ENCODE peak calls at places on chromosomes 1 and 21, in ten cellular contexts. B is GM12892; C is GM23248; L is stimulated activated CD4-positive, alpha-beta T cell treated with anti-CD3 and anti-CD28 coated beads, Interleukin-1b, Interleukin-23, amount 100 ng/mL, for 1 hour; R is activated CD4-positive, alpha-beta T cell treated with anti-CD3 and anti-CD28 coated beads for 24 hours; N is midbrain; W is AG20443; J is Daoy; U is NCI-H1436; M is GDM1. S is an unnamed sample.
A peak's percentile ranks its signal among the peaks of the same experiment; 100 is the strongest.

GRCh38 chr1:66831529-66832239 is 30.6 kb upstream of the INSL5 start:
- DNase-seq in U (no peak), B (no peak), L (no peak), C (peak; percentile 36), J (no peak), M (no peak), W (no peak), R (no peak), N (no peak), S (no peak)

GRCh38 chr1:12206792-12207424 is 22.9 kb upstream of the VPS13D start:
- DNase-seq in B (no peak), M (no peak), C (no peak), J (no peak), L (no peak), U (no peak), R (no peak), N (no peak), W (no peak), S (no peak)

GRCh38 chr1:215983680-215984079 is 416.6 kb downstream of the KCTD3 start:
- DNase-seq in R (no peak), M (no peak), J (no peak), W (no peak), B (no peak), N (no peak), L (no peak), C (no peak), U (no peak), S (no peak)

GRCh38 chr1:63917571-63918394 is 144.0 kb downstream of the ROR1 start:
- DNase-seq in U (no peak), N (no peak), W (no peak), L (no peak), M (no peak), B (no peak), J (peak; percentile 53), C (peak; percentile 11), R (peak; percentile 12), S (no peak)

GRCh38 chr1:157115429-157115838 is 15.8 kb upstream of the ETV3L start:
- DNase-seq in M (no peak), U (no peak), R (no peak), B (no peak), J (no peak), N (no peak), L (no peak), W (no peak), C (no peak), S (peak; percentile 13)

GRCh38 chr1:109239580-109240068 is 9.7 kb upstream of the CELSR2 start:
- DNase-seq in N (no peak), M (no peak), R (no peak), J (peak; percentile 67), B (peak; percentile 21), U (peak; percentile 80), W (peak; percentile 62), C (peak; percentile 67), L (no peak), S (no peak)

GRCh38 chr1:234601217-234602017 is 8.6 kb downstream of the IRF2BP2 start:
- DNase-seq in B (no peak), L (no peak), W (no peak), R (no peak), N (no peak), J (no peak), U (peak; percentile 42), C (peak; percentile 77), M (no peak), S (no peak)

GRCh38 chr1:2300851-2301606 is 72.9 kb downstream of the SKI start:
- DNase-seq in B (peak; percentile 86), U (no peak), C (peak; percentile 84), M (peak; percentile 99), N (peak; percentile 34), W (peak; percentile 79), R (peak; percentile 76), J (no peak), L (peak; percentile 89), S (peak; percentile 68)

GRCh38 chr1:93190432-93190831 is 9.9 kb downstream of the CCDC18 start:
- DNase-seq in R (no peak), N (no peak), L (no peak), C (no peak), J (no peak), U (no peak), M (no peak), W (no peak), B (no peak), S (no peak)

GRCh38 chr21:42063206-42063577 is 7.9 kb upstream of the UMODL1 start:
- DNase-seq in W (no peak), U (peak; percentile 23), C (no peak), M (no peak), J (no peak), L (no peak), N (peak; percentile 29), B (no peak), R (no peak), S (no peak)

GRCh38 chr1:115445090-115445489 is 107.0 kb upstream of the NGF start:
- DNase-seq in J (no peak), L (no peak), M (no peak), N (no peak), W (no peak), B (no peak), U (no peak), R (no peak), C (no peak), S (no peak)

GRCh38 chr1:63988941-63989340 is 214.5 kb upstream of the UBE2U start:
- DNase-seq in U (no peak), C (no peak), R (no peak), J (no peak), W (no peak), N (no peak), M (no peak), L (no peak), B (no peak), S (no peak)

GRCh38 chr21:44752701-44753235 is 41.4 kb upstream of the TSPEAR start:
- DNase-seq in M (no peak), B (no peak), R (no peak), C (peak; percentile 55), U (no peak), W (no peak), N (no peak), J (peak; percentile 78), L (no peak), S (no peak)

GRCh38 chr1:21291184-21291583 is 921 bp upstream of the ECE1 start:
- DNase-seq in L (no peak), C (no peak), W (no peak), R (no peak), N (no peak), B (no peak), U (no peak), J (no peak), M (no peak), S (no peak)

GRCh38 chr1:78069784-78070183 is 24.0 kb downstream of the GIPC2 start:
- DNase-seq in M (no peak), N (no peak), J (no peak), C (peak; percentile 46), U (no peak), R (no peak), B (no peak), W (no peak), L (no peak), S (no peak)

GRCh38 chr1:43452789-43453441 is 816 bp downstream of the HYI start:
- DNase-seq in R (no peak), M (no peak), N (peak; percentile 46), U (no peak), L (no peak), J (peak; percentile 57), B (no peak), C (peak; percentile 64), W (peak; percentile 51), S (peak; percentile 43)

GRCh38 chr1:105730701-105731100 is 1325.8 kb upstream of the PRMT6 start:
- DNase-seq in N (no peak), R (no peak), U (no peak), B (no peak), W (no peak), L (no peak), C (no peak), M (no peak), J (no peak), S (no peak)

GRCh38 chr1:53125623-53126360 is 16.6 kb downstream of the SLC1A7 start:
- DNase-seq in U (no peak), L (no peak), J (no peak), N (no peak), R (no peak), B (no peak), M (no peak), C (no peak), W (no peak), S (no peak)

GRCh38 chr21:26550357-26550756 is 22.7 kb downstream of the CYYR1 start:
- DNase-seq in M (no peak), R (no peak), L (no peak), N (no peak), W (no peak), C (peak; percentile 4), J (no peak), B (no peak), U (no peak), S (peak; percentile 6)

GRCh38 chr21:30689822-30690221 is 28.8 kb downstream of the KRTAP21-3 start:
- DNase-seq in C (no peak), W (no peak), J (no peak), M (no peak), N (no peak), L (no peak), U (no peak), R (no peak), B (no peak), S (no peak)

GRCh38 chr1:121586369-121587229 is 401.8 kb downstream of the SRGAP2C start:
- DNase-seq in J (peak; percentile 59), N (no peak), W (no peak), B (no peak), U (no peak), R (no peak), M (no peak), C (no peak), L (no peak), S (no peak)

GRCh38 chr21:45544449-45545235 is 2.4 kb upstream of the SLC19A1 start:
- DNase-seq in M (no peak), J (no peak), W (no peak), U (no peak), R (no peak), C (no peak), L (no peak), B (no peak), N (no peak), S (no peak)

GRCh38 chr1:181604482-181604881 is 121.2 kb downstream of the CACNA1E start:
- DNase-seq in B (no peak), C (no peak), W (no peak), R (no peak), L (no peak), U (peak; percentile 50), N (peak; percentile 25), J (no peak), M (no peak), S (no peak)

GRCh38 chr21:15309721-15310120 is 244.9 kb upstream of the NRIP1 start:
- DNase-seq in C (peak; percentile 15), B (no peak), J (no peak), L (no peak), N (peak; percentile 6), M (no peak), R (no peak), U (no peak), W (peak; percentile 16), S (no peak)

GRCh38 chr1:48223372-48224081 is 1.0 kb downstream of the SLC5A9 start:
- DNase-seq in C (no peak), W (no peak), J (no peak), U (no peak), L (no peak), R (no peak), B (no peak), N (no peak), M (no peak), S (no peak)

GRCh38 chr1:224434447-224435317 is at the start of gene WDR26:
- DNase-seq in W (peak; percentile 80), C (peak; percentile 92), R (peak; percentile 67), M (peak; percentile 70), U (peak; percentile 77), L (peak; percentile 28), N (peak; percentile 84), J (peak; percentile 88), B (peak; percentile 86), S (peak; percentile 86)

GRCh38 chr1:53326598-53327182 is 1.2 kb downstream of the LRP8 start:
- DNase-seq in C (peak; percentile 46), W (no peak), B (peak; percentile 62), L (no peak), J (no peak), N (no peak), R (peak; percentile 25), M (peak; percentile 79), U (peak; percentile 58), S (no peak)

GRCh38 chr1:44826375-44827196 is 16.5 kb downstream of the PTCH2 start:
- DNase-seq in R (no peak), B (no peak), C (no peak), U (no peak), L (no peak), N (no peak), J (no peak), M (peak; percentile 86), W (peak; percentile 17), S (peak; percentile 68)

S was measured in adrenal gland.